ENCODE peak calls at places on chromosomes 4 and X, in seven cellular contexts. I is ovary; O is heart left ventricle; D is fibroblast of lung; E is CD4-positive, alpha-beta memory T cell; S is right cardiac atrium; X is lower lobe of right lung. T is an unnamed sample.

GRCh38 chr4:96352051-96352517 is 512.2 kb downstream of the PDHA2 start:
- DNase-seq in I (no peak), O (no peak), D (peak; percentile 23), E (no peak), S (no peak), X (no peak), T (no peak)

GRCh38 chr4:170231377-170231776 is 141.6 kb upstream of the AADAT start:
- DNase-seq in I (no peak), O (no peak), D (no peak), E (no peak), S (no peak), X (no peak), T (no peak)

GRCh38 chrX:18010251-18010650 is 149.2 kb upstream of the RAI2 start:
- DNase-seq in I (no peak), O (no peak), D (no peak), E (no peak), S (no peak), X (no peak), T (no peak)

GRCh38 chr4:173735055-173735454 is 205.0 kb upstream of the HAND2 start:
- DNase-seq in I (no peak), O (no peak), D (peak; percentile 61), E (no peak), S (no peak), X (no peak), T (no peak)

GRCh38 chr4:120874792-120875774 is 47.4 kb downstream of the PRDM5 start:
- DNase-seq in I (no peak), O (no peak), D (no peak), E (no peak), S (no peak), X (no peak), T (no peak)

GRCh38 chr4:133147922-133148689 is 988 bp upstream of the PCDH10 start:
- DNase-seq in I (no peak), O (no peak), D (peak; percentile 73), E (no peak), S (peak; percentile 73), X (no peak), T (no peak)

GRCh38 chr4:140296335-140296753 is 77.1 kb upstream of the SCOC start:
- DNase-seq in I (peak; percentile 65), O (peak; percentile 25), D (peak; percentile 94), E (no peak), S (peak; percentile 60), X (no peak), T (peak; percentile 64)

GRCh38 chrX:155115174-155115830 is 44.0 kb downstream of the BRCC3 start:
- DNase-seq in I (no peak), O (no peak), D (no peak), E (no peak), S (no peak), X (no peak), T (no peak)

GRCh38 chr4:88007304-88008132 is at the start of gene PKD2:
- DNase-seq in I (peak; percentile 90), O (peak; percentile 92), D (peak; percentile 64), E (peak; percentile 79), S (peak; percentile 96), X (peak; percentile 88), T (peak; percentile 72)

GRCh38 chr4:19382993-19383392 is 868.7 kb upstream of the SLIT2 start:
- DNase-seq in I (no peak), O (no peak), D (peak; percentile 63), E (no peak), S (no peak), X (no peak), T (no peak)

GRCh38 chr4:95362906-95363578 is 185.7 kb downstream of the UNC5C start:
- DNase-seq in I (peak; percentile 52), O (no peak), D (peak; percentile 30), E (no peak), S (peak; percentile 40), X (no peak), T (no peak)

GRCh38 chr4:76987153-76987562 is 37.6 kb downstream of the SEPTIN11 start:
- DNase-seq in I (no peak), O (peak; percentile 21), D (peak; percentile 99), E (no peak), S (peak; percentile 74), X (no peak), T (no peak)

GRCh38 chrX:22392176-22392814 is 119.6 kb downstream of the CBLL2 start:
- DNase-seq in I (no peak), O (no peak), D (no peak), E (no peak), S (no peak), X (no peak), T (no peak)

GRCh38 chr4:148270600-148270999 is 171.6 kb downstream of the NR3C2 start:
- DNase-seq in I (no peak), O (no peak), D (no peak), E (no peak), S (no peak), X (no peak), T (no peak)

GRCh38 chrX:48606091-48606490 is 8.8 kb downstream of the WDR13 start:
- DNase-seq in I (no peak), O (no peak), D (no peak), E (no peak), S (no peak), X (no peak), T (no peak)

GRCh38 chr4:79864470-79865190 is 208.4 kb downstream of the ANTXR2 start:
- DNase-seq in I (no peak), O (no peak), D (peak; percentile 9), E (no peak), S (no peak), X (no peak), T (no peak)

GRCh38 chr4:71472946-71473345 is 134.1 kb downstream of the SLC4A4 start:
- DNase-seq in I (no peak), O (no peak), D (peak; percentile 49), E (no peak), S (no peak), X (no peak), T (no peak)

GRCh38 chr4:111066447-111066846 is 443.6 kb upstream of the PITX2 start:
- DNase-seq in I (no peak), O (no peak), D (no peak), E (no peak), S (no peak), X (no peak), T (no peak)
- H3K27ac ChIP-seq in I (no peak overlapping the region), O (no peak overlapping the region), D (no peak overlapping the region), E (no peak overlapping the region), S (no peak overlapping the region), X (no peak overlapping the region), T (no peak overlapping the region)

GRCh38 chrX:40168183-40169015 is 70.6 kb upstream of the BCOR start:
- DNase-seq in I (peak; percentile 41), O (no peak), D (no peak), E (no peak), S (no peak), X (no peak), T (no peak)
- H3K4me1 ChIP-seq in I (peaks cover 2% of the 10 kb centered on the region), O (no peaks in the 10 kb centered on the region), D (peaks cover 7% of the 10 kb centered on the region), E (peaks cover 43% of the 10 kb centered on the region), S (peaks cover 4% of the 10 kb centered on the region), X (peaks cover 32% of the 10 kb centered on the region), T (peaks cover 6% of the 10 kb centered on the region)

GRCh38 chr4:129345680-129346079 is 249.7 kb downstream of the C4orf33 start:
- DNase-seq in I (no peak), O (no peak), D (no peak), E (no peak), S (no peak), X (no peak), T (no peak)

GRCh38 chr4:129346760-129347159 is 250.8 kb downstream of the C4orf33 start:
- DNase-seq in I (no peak), O (no peak), D (no peak), E (no peak), S (no peak), X (no peak), T (no peak)

GRCh38 chr4:129344058-129344457 is 248.1 kb downstream of the C4orf33 start:
- DNase-seq in I (no peak), O (no peak), D (peak; percentile 64), E (no peak), S (no peak), X (no peak), T (peak; percentile 57)

GRCh38 chr4:129342820-129343219 is 246.9 kb downstream of the C4orf33 start:
- DNase-seq in I (no peak), O (no peak), D (peak; percentile 90), E (no peak), S (no peak), X (no peak), T (no peak)
- H3K4me3 ChIP-seq in I (no peak overlapping the region), O (no peak overlapping the region), D (peak overlapping the region; percentile 38), E (no peak overlapping the region), S (peak overlapping the region; percentile 15), X (peak overlapping the region; percentile 12), T (peak overlapping the region; percentile 50)

DNA sequence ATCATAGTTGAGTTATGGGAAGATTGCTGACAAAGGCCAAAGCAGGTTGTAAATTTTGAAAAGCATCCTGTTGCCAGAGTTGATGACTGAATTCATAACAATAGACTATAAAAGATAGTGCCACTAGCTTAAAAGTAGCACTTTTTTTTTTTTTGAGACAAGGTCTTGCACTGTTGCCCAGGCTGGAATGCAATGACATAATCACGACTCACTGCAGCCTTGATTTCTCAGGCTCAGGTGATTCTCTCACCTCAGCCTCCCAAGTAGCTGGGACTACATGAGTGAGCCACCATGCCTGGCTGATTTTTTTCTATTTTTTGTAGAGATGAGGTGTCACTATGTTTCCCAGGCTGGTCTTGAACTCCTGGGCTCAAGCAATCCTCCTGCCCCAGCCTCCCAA is 122.7 kb downstream of the SPOCK3 start:
- DNase-seq in I (no peak), O (no peak), D (no peak), E (no peak), S (no peak), X (no peak), T (no peak)
- H3K27ac ChIP-seq in I (no peak overlapping the region), O (no peak overlapping the region), D (no peak overlapping the region), E (no peak overlapping the region), S (no peak overlapping the region), X (no peak overlapping the region), T (no peak overlapping the region)

DNA sequence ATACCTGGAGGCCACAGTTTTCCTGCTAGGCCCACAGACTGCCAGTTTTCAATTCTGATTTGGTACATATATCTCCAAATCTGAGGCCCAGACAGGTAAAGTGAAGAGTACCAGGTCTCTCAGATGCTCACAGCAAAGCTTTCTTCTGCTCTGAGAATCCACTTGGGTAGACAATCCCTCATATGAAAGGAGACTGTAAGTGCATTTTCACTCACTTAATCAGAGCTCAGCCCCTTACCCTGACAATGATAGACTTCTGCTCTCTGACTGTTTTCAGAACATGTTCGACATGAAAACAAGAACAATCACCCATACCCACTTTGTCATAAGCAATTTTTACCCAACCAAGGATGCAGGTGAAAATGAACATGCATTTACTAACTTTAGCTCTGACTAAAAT is 7.1 kb downstream of the GPRIN3 start:
- DNase-seq in I (no peak), O (no peak), D (no peak), E (no peak), S (no peak), X (no peak), T (no peak)
- H3K4me1 ChIP-seq in I (peaks cover 1% of the 10 kb centered on the region), O (no peaks in the 10 kb centered on the region), D (no peaks in the 10 kb centered on the region), E (peaks cover 92% of the 10 kb centered on the region), S (no peaks in the 10 kb centered on the region), X (peaks cover 52% of the 10 kb centered on the region), T (no peaks in the 10 kb centered on the region)